ENCODE peak calls at places on chromosomes 12 and 14, in four cellular contexts. One of them, this sample, is unnamed.

GRCh38 chr14:50937325-50937724 is 7.0 kb downstream of the PYGL start:
- DNase-seq in IMR-90: peak; percentile 80
- DNase-seq in astrocyte: peak; percentile 80
- DNase-seq in left lung: no peak
- DNase-seq in this sample: no peak

GRCh38 chr12:121453022-121453360 is 53.1 kb downstream of the RNF34 start:
- DNase-seq in IMR-90: no peak
- DNase-seq in astrocyte: no peak
- DNase-seq in left lung: no peak
- DNase-seq in this sample: no peak

GRCh38 chr14:37594238-37594915 is 672 bp downstream of the FOXA1 start:
- DNase-seq in IMR-90: peak; percentile 80
- DNase-seq in astrocyte: peak; percentile 45
- DNase-seq in left lung: no peak
- DNase-seq in this sample: peak; percentile 80

GRCh38 chr12:107317751-107318553 is 224.6 kb upstream of the CRY1 start:
- DNase-seq in IMR-90: peak; percentile 88
- DNase-seq in astrocyte: peak; percentile 92
- DNase-seq in left lung: peak; percentile 88
- DNase-seq in this sample: peak; percentile 93

GRCh38 chr12:122980192-122981035 is at the start of gene ARL6IP4:
- DNase-seq in IMR-90: peak; percentile 54
- DNase-seq in astrocyte: peak; percentile 36
- DNase-seq in left lung: peak; percentile 64
- DNase-seq in this sample: peak; percentile 68

GRCh38 chr14:93793555-93793954 is 5.3 kb upstream of the PRIMA1 start:
- DNase-seq in IMR-90: no peak
- DNase-seq in astrocyte: no peak
- DNase-seq in left lung: no peak
- DNase-seq in this sample: no peak

GRCh38 chr12:75208851-75209781 is 523 bp downstream of the KCNC2 start:
- DNase-seq in IMR-90: peak; percentile 18
- DNase-seq in astrocyte: peak; percentile 34
- DNase-seq in left lung: no peak
- DNase-seq in this sample: peak; percentile 43

GRCh38 chr14:105842105-105842504 is 315.7 kb downstream of the TMEM121 start:
- DNase-seq in IMR-90: no peak
- DNase-seq in astrocyte: no peak
- DNase-seq in left lung: no peak
- DNase-seq in this sample: no peak

GRCh38 chr14:55673048-55673447 is 93.0 kb downstream of the KTN1 start:
- DNase-seq in IMR-90: no peak
- DNase-seq in astrocyte: no peak
- DNase-seq in left lung: no peak
- DNase-seq in this sample: no peak

GRCh38 chr12:17139926-17140325 is 534.0 kb upstream of the LMO3 start:
- DNase-seq in IMR-90: no peak
- DNase-seq in astrocyte: no peak
- DNase-seq in left lung: no peak
- DNase-seq in this sample: no peak

GRCh38 chr12:92543872-92544271 is 158.9 kb upstream of the PLEKHG7 start:
- DNase-seq in IMR-90: peak; percentile 19
- DNase-seq in astrocyte: no peak
- DNase-seq in left lung: no peak
- DNase-seq in this sample: no peak

GRCh38 chr14:29608861-29609260 is 318.8 kb downstream of the PRKD1 start:
- DNase-seq in IMR-90: no peak
- DNase-seq in astrocyte: no peak
- DNase-seq in left lung: no peak
- DNase-seq in this sample: no peak

GRCh38 chr12:28443337-28443736 is 253.1 kb downstream of the CCDC91 start:
- DNase-seq in IMR-90: no peak
- DNase-seq in astrocyte: no peak
- DNase-seq in left lung: no peak
- DNase-seq in this sample: no peak

GRCh38 chr12:117105902-117106301 is 6.7 kb upstream of the TESC start:
- DNase-seq in IMR-90: no peak
- DNase-seq in astrocyte: no peak
- DNase-seq in left lung: peak; percentile 45
- DNase-seq in this sample: no peak

GRCh38 chr12:52608161-52608560 is 6.9 kb upstream of the KRT72 start:
- DNase-seq in IMR-90: no peak
- DNase-seq in astrocyte: no peak
- DNase-seq in left lung: no peak
- DNase-seq in this sample: no peak

GRCh38 chr12:128970110-128970509 is 116.8 kb downstream of the GLT1D1 start:
- DNase-seq in IMR-90: no peak
- DNase-seq in astrocyte: no peak
- DNase-seq in left lung: no peak
- DNase-seq in this sample: no peak

GRCh38 chr14:68653108-68653507 is 139.8 kb downstream of the ZFP36L1 start:
- DNase-seq in IMR-90: no peak
- DNase-seq in astrocyte: no peak
- DNase-seq in left lung: no peak
- DNase-seq in this sample: no peak

GRCh38 chr12:7716391-7716790 is 5.2 kb downstream of the DPPA3 start:
- DNase-seq in IMR-90: no peak
- DNase-seq in astrocyte: no peak
- DNase-seq in left lung: no peak
- DNase-seq in this sample: no peak

GRCh38 chr14:102088012-102088792 is 1.4 kb upstream of the HSP90AA1 start:
- DNase-seq in IMR-90: no peak
- DNase-seq in astrocyte: no peak
- DNase-seq in left lung: peak; percentile 76
- DNase-seq in this sample: peak; percentile 44

GRCh38 chr14:105146181-105146975 is 22.2 kb downstream of the JAG2 start:
- DNase-seq in IMR-90: no peak
- DNase-seq in astrocyte: no peak
- DNase-seq in left lung: peak; percentile 15
- DNase-seq in this sample: no peak

GRCh38 chr14:73402579-73402978 is 55.8 kb downstream of the NUMB start:
- DNase-seq in IMR-90: no peak
- DNase-seq in astrocyte: no peak
- DNase-seq in left lung: no peak
- DNase-seq in this sample: no peak

GRCh38 chr12:19288603-19289244 is 150.6 kb upstream of the AEBP2 start:
- DNase-seq in IMR-90: peak; percentile 44
- DNase-seq in astrocyte: peak; percentile 41
- DNase-seq in left lung: no peak
- DNase-seq in this sample: no peak

GRCh38 chr12:108091351-108091750 is 37.7 kb upstream of the WSCD2 start:
- DNase-seq in IMR-90: no peak
- DNase-seq in astrocyte: no peak
- DNase-seq in left lung: no peak
- DNase-seq in this sample: no peak

GRCh38 chr12:80142640-80143039 is 43.3 kb downstream of the OTOGL start:
- DNase-seq in IMR-90: no peak
- DNase-seq in astrocyte: no peak
- DNase-seq in left lung: no peak
- DNase-seq in this sample: no peak

GRCh38 chr14:34714320-34715107 is at the start of gene CFL2:
- DNase-seq in IMR-90: peak; percentile 52
- DNase-seq in astrocyte: peak; percentile 45
- DNase-seq in left lung: peak; percentile 83
- DNase-seq in this sample: peak; percentile 86

GRCh38 chr14:51283402-51283825 is 43.4 kb downstream of the TMX1 start:
- DNase-seq in IMR-90: peak; percentile 93
- DNase-seq in astrocyte: peak; percentile 78
- DNase-seq in left lung: no peak
- DNase-seq in this sample: no peak

GRCh38 chr14:74980746-74981661 is 21.7 kb upstream of the EIF2B2 start:
- DNase-seq in IMR-90: peak; percentile 19
- DNase-seq in astrocyte: peak; percentile 55
- DNase-seq in left lung: no peak
- DNase-seq in this sample: no peak

GRCh38 chr12:110254971-110255540 is 26.0 kb upstream of the ATP2A2 start:
- DNase-seq in IMR-90: no peak
- DNase-seq in astrocyte: no peak
- DNase-seq in left lung: no peak
- DNase-seq in this sample: no peak

This sample was measured in pancreas.